ENCODE peak calls at places on chromosome 17, in seven cellular contexts. K is stimulated activated CD8-positive, alpha-beta memory T cell treated with anti-CD3 and anti-CD28 coated beads, Interleukin-4, amount 100 ng/mL, for 4 hours; V is non-pigmented ciliary epithelial cell; R is COR-L47; U is NCI-H1092 treated with DMSO at 0.1 percent for 48 hours; A is brain microvascular endothelial cell; Y is breast epithelium. Z is an unnamed sample.

GRCh38 chr17:57808882-57809281 is 41.0 kb downstream of the MRPS23 start:
- DNase-seq in K (no peak), V (no peak), R (no peak), U (no peak), A (no peak), Y (no peak), Z (no peak)

GRCh38 chr17:2853111-2853721 is 57.0 kb downstream of the RAP1GAP2 start:
- DNase-seq in K (no peak), V (no peak), R (no peak), U (no peak), A (peak; percentile 30), Y (peak; percentile 30), Z (no peak)

GRCh38 chr17:48565024-48565558 is 13.1 kb downstream of the HOXB4 start:
- DNase-seq in K (no peak), V (no peak), R (no peak), U (no peak), A (no peak), Y (no peak), Z (no peak)

GRCh38 chr17:67855504-67856324 is 30.4 kb downstream of the BPTF start:
- DNase-seq in K (no peak), V (no peak), R (no peak), U (no peak), A (no peak), Y (no peak), Z (peak; percentile 26)

GRCh38 chr17:27609606-27610303 is 21.2 kb upstream of the LGALS9 start:
- DNase-seq in K (no peak), V (peak; percentile 11), R (no peak), U (peak; percentile 21), A (no peak), Y (no peak), Z (no peak)

GRCh38 chr17:80774643-80775281 is 216.9 kb upstream of the CHMP6 start:
- DNase-seq in K (no peak), V (no peak), R (no peak), U (peak; percentile 72), A (no peak), Y (no peak), Z (no peak)

GRCh38 chr17:48546924-48547838 is 2.3 kb upstream of the HOXB2 start:
- DNase-seq in K (no peak), V (no peak), R (peak; percentile 48), U (peak; percentile 98), A (no peak), Y (no peak), Z (no peak)

GRCh38 chr17:72134560-72135399 is 14.0 kb downstream of the SOX9 start:
- DNase-seq in K (no peak), V (no peak), R (no peak), U (no peak), A (no peak), Y (no peak), Z (no peak)

GRCh38 chr17:33925650-33926049 is 329.4 kb upstream of the CCL2 start:
- DNase-seq in K (no peak), V (no peak), R (no peak), U (no peak), A (no peak), Y (no peak), Z (no peak)

GRCh38 chr17:37698132-37698615 is 46.7 kb downstream of the HNF1B start:
- DNase-seq in K (no peak), V (peak; percentile 22), R (no peak), U (no peak), A (peak; percentile 29), Y (no peak), Z (no peak)

GRCh38 chr17:50189396-50190277 is 11.8 kb downstream of the COL1A1 start:
- DNase-seq in K (no peak), V (no peak), R (no peak), U (no peak), A (no peak), Y (no peak), Z (no peak)

GRCh38 chr17:1605681-1606351 is 22.8 kb downstream of the SLC43A2 start:
- DNase-seq in K (no peak), V (no peak), R (no peak), U (no peak), A (no peak), Y (no peak), Z (no peak)